ENCODE peak calls at places on chromosomes 4 and X, in seven cellular contexts. I, Z, U, W, J, Q and B are unnamed samples.

GRCh38 chrX:10897768-10898167 is 213.4 kb upstream of the HCCS start:
- DNase-seq in I (no peak), Z (no peak), U (no peak), W (peak), J (no peak), Q (no peak), B (no peak)

GRCh38 chrX:45472968-45473367 is 272.3 kb upstream of the DIPK2B start:
- DNase-seq in I (no peak), Z (peak), U (no peak), W (no peak), J (no peak), Q (no peak), B (no peak)

GRCh38 chr4:3074846-3075651 is 568 bp downstream of the HTT start:
- DNase-seq in I (peak), Z (peak), U (no peak), W (peak), J (peak), Q (peak), B (peak)

GRCh38 chr4:56505269-56506109 is at the start of gene ARL9:
- DNase-seq in I (peak), Z (peak), U (peak), W (peak), J (peak), Q (peak), B (peak)

GRCh38 chr4:183106839-183107238 is 7.8 kb downstream of the WWC2 start:
- DNase-seq in I (no peak), Z (no peak), U (no peak), W (no peak), J (no peak), Q (no peak), B (no peak)

GRCh38 chr4:186948361-186949291 is 225.0 kb upstream of the FAT1 start:
- DNase-seq in I (no peak), Z (peak), U (no peak), W (peak), J (no peak), Q (no peak), B (no peak)

GRCh38 chrX:38930474-38930873 is 129.2 kb downstream of the MID1IP1 start:
- DNase-seq in I (no peak), Z (no peak), U (no peak), W (no peak), J (no peak), Q (no peak), B (no peak)

GRCh38 chrX:5998901-5999300 is 229.8 kb downstream of the NLGN4X start:
- DNase-seq in I (no peak), Z (no peak), U (no peak), W (peak), J (no peak), Q (no peak), B (no peak)

GRCh38 chrX:72048515-72049455 is 82.9 kb downstream of the RTL5 start:
- DNase-seq in I (no peak), Z (no peak), U (no peak), W (no peak), J (peak), Q (peak), B (no peak)

GRCh38 chrX:118373538-118373937 is 27.6 kb downstream of the WDR44 start:
- DNase-seq in I (no peak), Z (no peak), U (no peak), W (peak), J (no peak), Q (no peak), B (no peak)

GRCh38 chr4:151807220-151807619 is 46.4 kb upstream of the GATB start:
- DNase-seq in I (no peak), Z (peak), U (no peak), W (no peak), J (no peak), Q (no peak), B (no peak)

GRCh38 chrX:148203531-148203930 is 222.4 kb downstream of the FMR1NB start:
- DNase-seq in I (no peak), Z (no peak), U (no peak), W (no peak), J (no peak), Q (no peak), B (no peak)

GRCh38 chrX:104173841-104174240 is 7.6 kb downstream of the FAM199X start:
- DNase-seq in I (no peak), Z (no peak), U (no peak), W (no peak), J (no peak), Q (no peak), B (no peak)